ENCODE peak calls at places on chromosomes 13 and 19, in four cellular contexts. U is GM23248, W is IMR-90, S is OCI-LY7. K is an unnamed sample.

GRCh38 chr13:74695021-74695800 is 561.0 kb upstream of the KLF12 start:
- DNase-seq in S (no peak), W (no peak), U (peak; percentile 32), K (no peak)

GRCh38 chr19:41563847-41564514 is 12.0 kb upstream of the CEACAM21 start:
- DNase-seq in S (no peak), U (no peak), W (no peak), K (no peak)

GRCh38 chr19:39251081-39251480 is 2.4 kb upstream of the IFNL4 start:
- DNase-seq in S (no peak), U (no peak), W (no peak), K (no peak)

GRCh38 chr19:52170304-52170703 is 1.1 kb downstream of the ZNF836 start:
- DNase-seq in U (peak; percentile 27), S (no peak), W (no peak), K (no peak)

GRCh38 chr13:45055198-45055901 is 65.0 kb upstream of the GTF2F2 start:
- DNase-seq in W (peak; percentile 93), U (peak; percentile 97), S (no peak), K (peak; percentile 96)

GRCh38 chr13:41455725-41456419 is 1.5 kb upstream of the RGCC start:
- DNase-seq in W (no peak), S (no peak), U (no peak), K (no peak)

GRCh38 chr19:29290853-29291252 is 77.9 kb upstream of the UQCRFS1 start:
- DNase-seq in W (no peak), S (no peak), U (no peak), K (no peak)

GRCh38 chr13:67549331-67549730 is 319.2 kb upstream of the PCDH9 start:
- DNase-seq in W (peak; percentile 91), U (no peak), S (no peak), K (peak; percentile 99)

GRCh38 chr13:95385808-95386207 is 84.6 kb upstream of the ABCC4 start:
- DNase-seq in W (no peak), U (peak; percentile 28), S (no peak), K (no peak)

GRCh38 chr13:94112731-94113130 is 366.8 kb downstream of the DCT start:
- DNase-seq in S (no peak), W (no peak), U (peak; percentile 10), K (no peak)

GRCh38 chr13:47499358-47500150 is 501.5 kb downstream of the SUCLA2 start:
- DNase-seq in W (peak; percentile 95), U (peak; percentile 92), S (no peak), K (peak; percentile 85)

GRCh38 chr13:98206946-98207345 is 29.9 kb upstream of the RNF113B start:
- DNase-seq in W (peak; percentile 99), S (no peak), U (peak; percentile 91), K (peak; percentile 100)

GRCh38 chr13:75771818-75772217 is 135.7 kb downstream of the LMO7 start:
- DNase-seq in W (peak; percentile 91), U (peak; percentile 86), S (no peak), K (peak; percentile 91)

GRCh38 chr19:16039545-16039944 is 36.8 kb upstream of the TPM4 start:
- DNase-seq in S (no peak), U (no peak), W (no peak), K (no peak)

GRCh38 chr19:19352823-19353222 is 32.2 kb downstream of the MAU2 start:
- DNase-seq in U (no peak), W (no peak), S (no peak), K (no peak)

GRCh38 chr19:3984908-3985642 is at the start of gene EEF2:
- DNase-seq in W (peak; percentile 87), S (peak; percentile 96), U (peak; percentile 94), K (peak; percentile 57)

GRCh38 chr13:105874808-105875207 is 660.7 kb downstream of the EFNB2 start:
- DNase-seq in S (no peak), W (no peak), U (no peak), K (no peak)

GRCh38 chr13:80389073-80390038 is 48.4 kb upstream of the SPRY2 start:
- DNase-seq in U (no peak), S (no peak), W (no peak), K (no peak)

GRCh38 chr13:79775830-79776229 is 294.9 kb downstream of the NDFIP2 start:
- DNase-seq in W (peak; percentile 87), S (no peak), U (peak; percentile 78), K (peak; percentile 72)

GRCh38 chr13:110106726-110107125 is 200.2 kb downstream of the COL4A1 start:
- DNase-seq in S (no peak), U (peak; percentile 55), W (no peak), K (no peak)

GRCh38 chr19:38035515-38036495 is 128.8 kb downstream of the SIPA1L3 start:
- DNase-seq in S (no peak), W (peak; percentile 58), U (peak; percentile 73), K (peak; percentile 70)

GRCh38 chr19:14544977-14545715 is 15.8 kb downstream of the TECR start:
- DNase-seq in W (no peak), S (no peak), U (no peak), K (no peak)

GRCh38 chr13:74246398-74246975 is 112.3 kb upstream of the KLF12 start:
- DNase-seq in U (peak; percentile 61), W (peak; percentile 43), S (no peak), K (peak; percentile 49)

GRCh38 chr19:4506449-4507149 is 11.7 kb downstream of the PLIN4 start:
- DNase-seq in U (peak; percentile 75), S (no peak), W (peak; percentile 80), K (peak; percentile 59)

GRCh38 chr19:41753159-41753558 is 2.2 kb upstream of the CEACAM6 start:
- DNase-seq in W (no peak), S (peak; percentile 69), U (peak; percentile 52), K (no peak)

GRCh38 chr13:40490086-40490723 is 176.2 kb downstream of the FOXO1 start:
- DNase-seq in S (no peak), W (no peak), U (no peak), K (no peak)

GRCh38 chr19:2288743-2289713 is 7.1 kb upstream of the PEAK3 start:
- DNase-seq in U (no peak), S (no peak), W (no peak), K (no peak)

DNA sequence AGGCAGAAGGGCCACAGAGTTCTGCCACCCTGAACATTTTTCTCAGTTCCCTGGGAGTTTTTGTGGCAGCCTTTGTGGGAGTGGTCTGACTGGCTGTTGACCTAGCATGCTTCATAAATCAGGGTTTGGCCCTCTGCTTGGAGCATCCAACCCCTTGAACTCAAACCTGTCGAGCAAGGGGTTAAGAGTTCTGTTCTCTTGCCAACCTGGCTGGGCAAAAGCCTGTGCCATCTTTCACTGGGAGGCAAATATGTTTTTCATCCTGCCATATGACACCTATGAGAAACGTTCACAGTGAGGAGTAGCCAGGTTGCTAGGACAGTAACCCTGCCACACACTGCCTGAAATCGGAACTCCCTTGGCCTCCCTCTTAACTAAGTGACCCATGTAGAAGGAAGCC is 7.7 kb upstream of the TEX26 start:
- DNase-seq in S (no peak), W (no peak), U (no peak), K (no peak)
- H2AFZ ChIP-seq in S (no peak overlapping the region), W (no peak overlapping the region), U (no peak overlapping the region), K (no peak overlapping the region)

GRCh38 chr13:24002206-24002815 is 105.0 kb upstream of the C1QTNF9B start:
- DNase-seq in W (no peak), S (no peak), U (no peak), K (no peak)

GRCh38 chr13:24004142-24004541 is 106.8 kb upstream of the C1QTNF9B start:
- DNase-seq in U (no peak), S (no peak), W (no peak), K (no peak)

GRCh38 chr13:24006520-24007248 is 109.4 kb upstream of the C1QTNF9B start:
- DNase-seq in U (no peak), W (no peak), S (no peak), K (no peak)

GRCh38 chr13:24005711-24006281 is 108.5 kb upstream of the C1QTNF9B start:
- DNase-seq in S (no peak), U (no peak), W (no peak), K (no peak)

DNA sequence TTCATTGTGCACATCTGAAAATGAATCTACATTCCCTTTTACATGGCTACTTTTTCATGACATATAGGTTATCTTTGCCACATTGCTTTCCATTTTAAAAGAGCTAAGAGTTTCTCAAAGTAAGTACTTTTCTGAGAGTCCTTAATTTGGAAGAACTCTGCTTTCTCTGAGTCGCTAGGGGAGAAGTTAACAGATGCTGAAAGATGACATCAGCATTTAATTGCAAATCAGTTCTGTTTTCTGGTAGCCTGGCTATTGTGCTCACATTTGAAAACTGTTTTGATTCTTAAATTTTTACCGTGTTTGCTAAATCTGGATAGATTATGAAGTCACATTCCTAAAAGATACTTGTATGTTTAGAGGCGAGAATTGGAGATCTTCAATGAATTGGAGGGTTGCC is 107.7 kb upstream of the C1QTNF9B start:
- DNase-seq in U (no peak), S (no peak), W (no peak), K (no peak)
- H2AFZ ChIP-seq in U (no peak overlapping the region), S (no peak overlapping the region), W (no peak overlapping the region), K (no peak overlapping the region)

GRCh38 chr19:47391510-47392223 is 27.7 kb downstream of the MEIS3 start:
- DNase-seq in U (peak; percentile 76), S (peak; percentile 79), W (peak; percentile 66), K (peak; percentile 28)

GRCh38 chr19:47390533-47391488 is 28.5 kb downstream of the MEIS3 start:
- DNase-seq in S (no peak), U (peak; percentile 12), W (no peak), K (no peak)

GRCh38 chr19:47389150-47389556 is 30.2 kb downstream of the MEIS3 start:
- DNase-seq in U (no peak), W (no peak), S (no peak), K (no peak)
- H2AFZ ChIP-seq in U (no peak overlapping the region), W (no peak overlapping the region), S (no peak overlapping the region), K (no peak overlapping the region)

GRCh38 chr13:20349564-20350379 is 117.7 kb upstream of the GJB6 start:
- DNase-seq in S (no peak), U (no peak), W (no peak), K (no peak)
- H2AFZ ChIP-seq in S (no peak overlapping the region), U (no peak overlapping the region), W (no peak overlapping the region), K (peak overlapping the region; percentile 20)

GRCh38 chr19:47036233-47036651 is 12.2 kb downstream of the TMEM160 start:
- DNase-seq in S (no peak), U (peak; percentile 46), W (no peak), K (no peak)
- H2AFZ ChIP-seq in S (peak overlapping the region; percentile 89), U (peak overlapping the region; percentile 94), W (peak overlapping the region; percentile 85), K (peak overlapping the region; percentile 83)

GRCh38 chr13:113599396-113599795 is 14.8 kb downstream of the TFDP1 start:
- DNase-seq in W (no peak), U (no peak), S (no peak), K (no peak)
- H2AFZ ChIP-seq in W (no peak overlapping the region), U (no peak overlapping the region), S (no peak overlapping the region), K (no peak overlapping the region)